ENCODE peak calls at places on chromosome 13, in five cellular contexts. K is thoracic aorta, H is aorta, M is A673, S is cardiac muscle cell. D is an unnamed sample. For H3K4me1, the result is how much of the 10 kb centered on the place peaks cover.

GRCh38 chr13:110331362-110331761 is 24.3 kb downstream of the COL4A2 start:
- DNase-seq in H (no peak), K (no peak), M (no peak), S (no peak), D (no peak)

GRCh38 chr13:71522976-71523517 is 344.0 kb downstream of the DACH1 start:
- DNase-seq in H (no peak), K (no peak), M (no peak), S (no peak), D (no peak)

GRCh38 chr13:32585625-32586021 is 629 bp upstream of the PDS5B start:
- DNase-seq in H (no peak), K (no peak), M (no peak), S (peak), D (no peak)

GRCh38 chr13:76677047-76677446 is 209.2 kb downstream of the KCTD12 start:
- DNase-seq in S (no peak), K (no peak), H (peak), M (no peak), D (no peak)

GRCh38 chr13:108225440-108225839 is 7.2 kb downstream of the ABHD13 start:
- DNase-seq in S (no peak), K (no peak), H (no peak), M (no peak), D (no peak)

GRCh38 chr13:42696191-42696590 is 85.2 kb upstream of the FAM216B start:
- DNase-seq in S (no peak), H (no peak), K (no peak), M (no peak), D (no peak)

GRCh38 chr13:48302920-48303330 is 626 bp upstream of the RB1 start:
- DNase-seq in H (no peak), K (no peak), S (no peak), M (no peak), D (no peak)

GRCh38 chr13:111598751-111599150 is 278.3 kb downstream of the TEX29 start:
- DNase-seq in M (no peak), K (no peak), H (peak), S (no peak), D (no peak)

GRCh38 chr13:30421093-30422055 is 919 bp upstream of the UBE2L5 start:
- DNase-seq in M (peak), K (peak), H (peak), S (peak), D (peak)

GRCh38 chr13:85137516-85137915 is 661.7 kb downstream of the SLITRK6 start:
- DNase-seq in H (no peak), K (no peak), M (no peak), S (no peak), D (no peak)

GRCh38 chr13:114002009-114002544 is 28.2 kb upstream of the C13orf46 start:
- DNase-seq in H (peak), M (no peak), K (no peak), S (no peak), D (no peak)

GRCh38 chr13:40318366-40318765 is 348.1 kb downstream of the FOXO1 start:
- DNase-seq in S (peak), K (no peak), H (no peak), M (peak), D (no peak)

GRCh38 chr13:98453254-98453843 is 123.6 kb downstream of the STK24 start:
- DNase-seq in K (no peak), S (no peak), H (no peak), M (no peak), D (no peak)

GRCh38 chr13:91493442-91493841 is 95.0 kb downstream of the GPC5 start:
- DNase-seq in H (no peak), K (no peak), M (no peak), S (no peak), D (no peak)

GRCh38 chr13:46180393-46180792 is 1.6 kb downstream of the LCP1 start:
- DNase-seq in K (no peak), S (no peak), H (no peak), M (no peak), D (no peak)
- H3K4me3 ChIP-seq in K (peak), S (no peak), H (no peak), M (no peak), D (peak)

GRCh38 chr13:106804996-106805395 is 237.1 kb upstream of the ARGLU1 start:
- DNase-seq in S (no peak), K (no peak), H (no peak), M (no peak), D (no peak)
- H3K27ac ChIP-seq in S (no peak), K (no peak), H (no peak), M (no peak), D (no peak)

GRCh38 chr13:74132768-74133656 is 1.2 kb downstream of the KLF12 start:
- DNase-seq in S (peak), K (no peak), M (peak), H (peak), D (peak)

GRCh38 chr13:74133657-74134201 is 475 bp downstream of the KLF12 start:
- DNase-seq in S (peak), K (peak), H (peak), M (peak), D (peak)

GRCh38 chr13:74131206-74131605 is 3.0 kb downstream of the KLF12 start:
- DNase-seq in S (no peak), H (no peak), K (no peak), M (no peak), D (no peak)

GRCh38 chr13:74134226-74134776 is at the start of gene KLF12:
- DNase-seq in H (peak), M (peak), S (peak), K (peak), D (peak)

DNA sequence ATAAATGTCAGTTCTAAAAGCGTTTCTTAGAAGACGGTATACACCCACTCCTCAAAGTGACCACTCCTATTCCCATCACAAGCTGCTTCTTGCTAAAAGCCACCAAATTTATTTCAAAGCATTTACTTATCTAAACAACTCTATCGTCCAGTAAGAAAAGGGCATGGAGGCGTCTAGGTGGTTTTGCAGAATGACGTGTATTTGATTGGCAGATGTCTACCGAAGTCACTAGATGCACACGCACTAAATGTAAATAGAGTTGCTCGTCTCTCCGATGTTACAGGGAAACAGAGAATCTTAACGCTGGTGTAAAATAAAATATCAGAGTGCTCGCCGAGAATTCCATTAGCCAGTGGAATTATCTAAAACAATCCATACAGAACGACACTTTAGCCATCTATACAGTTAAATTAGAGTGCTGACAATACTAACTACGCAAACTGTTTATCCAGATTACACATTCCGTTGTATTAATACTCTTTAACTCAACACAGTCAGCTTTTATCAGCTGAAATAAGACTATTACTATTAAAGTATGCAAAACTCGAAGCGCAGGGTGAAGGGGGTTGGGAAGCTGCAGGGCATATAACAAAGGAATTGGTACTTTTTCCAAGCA is 1.9 kb downstream of the KLF12 start:
- DNase-seq in H (no peak), K (no peak), M (no peak), S (no peak), D (no peak)
- H3K4me1 ChIP-seq in H (under half), K (under half), M (under half), S (under half), D (under half)

DNA sequence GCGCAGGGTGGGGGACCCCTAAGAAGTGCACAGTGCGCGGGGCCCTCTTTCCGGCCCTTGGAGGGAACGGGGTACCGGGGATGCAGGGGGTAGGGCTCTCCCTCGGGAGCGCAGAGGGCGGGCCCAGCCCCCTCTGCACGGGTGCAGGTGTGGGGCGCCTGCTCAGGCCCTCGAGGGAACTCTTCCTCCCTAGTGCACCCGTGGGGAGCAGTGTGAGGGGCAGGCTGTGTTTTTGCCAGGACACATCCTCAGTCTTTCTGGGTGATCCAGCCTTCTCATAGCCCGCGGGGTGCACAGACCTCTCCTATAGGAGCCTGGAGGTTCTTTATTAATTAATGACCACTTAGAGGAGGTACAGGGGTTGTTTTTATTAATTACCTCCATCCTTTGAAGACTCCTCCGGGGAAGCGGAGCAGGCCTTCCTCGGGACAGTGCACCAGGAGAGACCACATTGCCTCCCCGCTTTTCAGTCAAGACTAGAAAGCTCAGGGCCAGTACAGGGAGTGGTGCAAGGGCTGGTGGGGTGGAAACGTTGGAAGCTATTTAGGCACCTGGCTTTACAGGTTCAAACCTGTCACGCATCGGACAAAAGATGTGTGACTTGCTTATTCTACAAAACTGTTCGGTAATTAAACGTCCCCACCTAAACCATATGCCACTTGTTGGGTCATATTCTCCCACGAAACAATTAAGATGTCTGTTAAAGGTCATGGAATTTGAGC is 598 bp upstream of the GJB6 start:
- DNase-seq in K (no peak), S (no peak), M (no peak), H (no peak), D (no peak)
- H3K4me3 ChIP-seq in K (peak), S (peak), M (peak), H (no peak), D (peak)

GRCh38 chr13:39025433-39025839 is 12.5 kb downstream of the PROSER1 start:
- DNase-seq in H (no peak), S (no peak), M (no peak), K (no peak), D (no peak)

GRCh38 chr13:39023316-39023715 is 14.6 kb downstream of the PROSER1 start:
- DNase-seq in K (no peak), H (no peak), S (no peak), M (no peak), D (no peak)

GRCh38 chr13:39020853-39021462 is 16.9 kb downstream of the PROSER1 start:
- DNase-seq in H (no peak), S (no peak), K (no peak), M (no peak), D (no peak)

GRCh38 chr13:39023761-39024160 is 14.1 kb downstream of the PROSER1 start:
- DNase-seq in H (no peak), K (no peak), M (no peak), S (no peak), D (no peak)
- H3K27ac ChIP-seq in H (no peak), K (no peak), M (no peak), S (no peak), D (no peak)